ENCODE peak calls at places on chromosome 15, in five cellular contexts. M is posterior cingulate gyrus; S is activated CD4-positive, alpha-beta T cell treated with anti-CD3 and anti-CD28 coated beads for 48 hours; Z is activated T-helper 1 cell treated with anti-CD3 and anti-CD28 coated beads, Interleukin-2, amount 50 U/mL, for 16 hours; C is activated CD8-positive, alpha-beta memory T cell treated with anti-CD3 and anti-CD28 coated beads, Interleukin-2, amount 50 U/mL, for 48 hours. L is an unnamed sample.

GRCh38 chr15:83653639-83654378 is at the start of gene ADAMTSL3:
- DNase-seq in M (peak), S (no peak), Z (no peak), C (no peak), L (peak)

GRCh38 chr15:88334436-88334835 is 77.9 kb upstream of the NTRK3 start:
- DNase-seq in M (no peak), S (no peak), Z (no peak), C (no peak), L (no peak)

GRCh38 chr15:84702961-84703482 is 12.9 kb downstream of the SEC11A start:
- DNase-seq in M (no peak), S (no peak), Z (no peak), C (no peak), L (no peak)

GRCh38 chr15:92803852-92804609 is 96.1 kb upstream of the CHD2 start:
- DNase-seq in M (peak), S (peak), Z (peak), C (peak), L (no peak)

GRCh38 chr15:82789491-82789890 is 16.4 kb downstream of the FSD2 start:
- DNase-seq in M (no peak), S (no peak), Z (no peak), C (no peak), L (no peak)

GRCh38 chr15:64909546-64909945 is 2.2 kb upstream of the ANKDD1A start:
- DNase-seq in M (no peak), S (no peak), Z (no peak), C (no peak), L (no peak)

GRCh38 chr15:49313650-49314049 is 109.4 kb upstream of the FGF7 start:
- DNase-seq in M (no peak), S (no peak), Z (no peak), C (no peak), L (no peak)

GRCh38 chr15:98755138-98755537 is 106.8 kb downstream of the IGF1R start:
- DNase-seq in M (no peak), S (no peak), Z (no peak), C (no peak), L (no peak)

L was measured in hypothalamus.